ENCODE peak calls at places on chromosomes 11 and 22, in four cellular contexts. A, W, T and S are unnamed samples.
A peak's percentile ranks its signal among the peaks of the same experiment; 100 is the strongest.

GRCh38 chr22:27554106-27554814 is 247.3 kb downstream of the MN1 start:
- DNase-seq in A (no peak), W (no peak), T (no peak), S (no peak)

GRCh38 chr11:12008790-12009616 is 577 bp upstream of the DKK3 start:
- DNase-seq in A (peak; percentile 58), W (no peak), T (peak; percentile 93), S (no peak)

GRCh38 chr22:40817737-40818136 is 1.4 kb downstream of the SLC25A17 start:
- DNase-seq in A (no peak), W (no peak), T (no peak), S (no peak)

GRCh38 chr11:62648185-62648966 is 2.0 kb upstream of the GANAB start:
- DNase-seq in A (no peak), W (no peak), T (no peak), S (no peak)

GRCh38 chr22:20219667-20220628 is 48.2 kb downstream of the RTN4R start:
- DNase-seq in A (no peak), W (no peak), T (peak; percentile 92), S (no peak)

GRCh38 chr11:68954970-68955958 is 25.5 kb downstream of the MRGPRD start:
- DNase-seq in A (no peak), W (no peak), T (peak; percentile 55), S (no peak)

GRCh38 chr11:66044757-66045156 is 4.2 kb downstream of the GAL3ST3 start:
- DNase-seq in A (no peak), W (no peak), T (no peak), S (no peak)

GRCh38 chr11:17533782-17534415 is 10.3 kb downstream of the USH1C start:
- DNase-seq in A (no peak), W (no peak), T (no peak), S (no peak)

GRCh38 chr11:10301656-10302293 is 3.1 kb upstream of the ADM start:
- DNase-seq in A (no peak), W (no peak), T (no peak), S (no peak)

GRCh38 chr22:22619765-22620414 is 24.5 kb upstream of the GGTLC2 start:
- DNase-seq in A (no peak), W (no peak), T (no peak), S (no peak)

GRCh38 chr22:38949889-38950405 is 7.5 kb upstream of the APOBEC3A start:
- DNase-seq in A (no peak), W (no peak), T (no peak), S (no peak)

GRCh38 chr11:96084610-96085348 is 160.9 kb upstream of the MTMR2 start:
- DNase-seq in A (no peak), W (no peak), T (no peak), S (no peak)

GRCh38 chr11:34719303-34719848 is 98.5 kb downstream of the EHF start:
- DNase-seq in A (no peak), W (no peak), T (no peak), S (no peak)

GRCh38 chr22:30212363-30212995 is 34.1 kb downstream of the LIF start:
- DNase-seq in A (peak; percentile 81), W (no peak), T (no peak), S (peak; percentile 96)

GRCh38 chr11:15668718-15669117 is 554.0 kb downstream of the INSC start:
- DNase-seq in A (no peak), W (no peak), T (no peak), S (no peak)

GRCh38 chr11:110425751-110426545 is 3.8 kb upstream of the FDX1 start:
- DNase-seq in A (no peak), W (no peak), T (peak; percentile 20), S (no peak)

GRCh38 chr11:133078591-133079179 is 453.6 kb downstream of the OPCML start:
- DNase-seq in A (peak; percentile 10), W (no peak), T (peak; percentile 49), S (peak; percentile 5)

GRCh38 chr11:126433989-126434949 is 78.8 kb downstream of the ST3GAL4 start:
- DNase-seq in A (no peak), W (no peak), T (no peak), S (no peak)

GRCh38 chr11:57530596-57531507 is at the start of gene TIMM10:
- DNase-seq in A (peak; percentile 95), W (peak; percentile 98), T (peak; percentile 86), S (peak; percentile 99)

GRCh38 chr22:20567993-20568417 is 60.6 kb downstream of the MED15 start:
- DNase-seq in A (no peak), W (no peak), T (peak; percentile 71), S (no peak)

GRCh38 chr11:73186886-73187285 is 31.2 kb upstream of the P2RY2 start:
- DNase-seq in A (no peak), W (no peak), T (no peak), S (no peak)

GRCh38 chr11:16015736-16016135 is 340.6 kb downstream of the SOX6 start:
- DNase-seq in A (no peak), W (no peak), T (no peak), S (no peak)

GRCh38 chr11:70912226-70912840 is 340.0 kb downstream of the SHANK2 start:
- DNase-seq in A (no peak), W (no peak), T (no peak), S (no peak)

GRCh38 chr11:122139595-122139866 is 23.5 kb upstream of the BLID start:
- DNase-seq in A (no peak), W (no peak), T (no peak), S (peak; percentile 9)

GRCh38 chr11:108859510-108859909 is 194.6 kb downstream of the DDX10 start:
- DNase-seq in A (no peak), W (no peak), T (no peak), S (no peak)

GRCh38 chr11:11396290-11397042 is 43.4 kb upstream of the CSNK2A3 start:
- DNase-seq in A (no peak), W (no peak), T (no peak), S (no peak)

GRCh38 chr22:31289335-31289734 is 3.0 kb downstream of the PIK3IP1 start:
- DNase-seq in A (no peak), W (no peak), T (no peak), S (no peak)

GRCh38 chr11:36041988-36042606 is 98.2 kb downstream of the LDLRAD3 start:
- DNase-seq in A (no peak), W (no peak), T (no peak), S (no peak)

GRCh38 chr11:126411971-126412381 is 56.5 kb downstream of the ST3GAL4 start:
- DNase-seq in A (no peak), W (no peak), T (peak; percentile 45), S (no peak)

GRCh38 chr22:24926849-24927579 is 19.5 kb downstream of the LHFPL7 start:
- DNase-seq in A (no peak), W (no peak), T (no peak), S (no peak)

GRCh38 chr11:6596237-6596877 is 7.1 kb downstream of the RRP8 start:
- DNase-seq in A (no peak), W (no peak), T (no peak), S (no peak)

GRCh38 chr11:107898270-107898669 is 30.0 kb upstream of the RAB39A start:
- DNase-seq in A (peak; percentile 8), W (no peak), T (peak; percentile 11), S (peak; percentile 20)

GRCh38 chr11:61297741-61298140 is 2.6 kb upstream of the VWCE start:
- DNase-seq in A (no peak), W (no peak), T (no peak), S (peak; percentile 29)
- H3K4me2 ChIP-seq in A (no peak overlapping the region), W (no peak overlapping the region), T (no peak overlapping the region), S (peak overlapping the region; percentile 70)

GRCh38 chr11:86414032-86414431 is 39.3 kb downstream of the CCDC81 start:
- DNase-seq in A (no peak), W (no peak), T (no peak), S (no peak)

GRCh38 chr11:86416494-86416893 is 41.8 kb downstream of the CCDC81 start:
- DNase-seq in A (no peak), W (no peak), T (no peak), S (no peak)

GRCh38 chr11:86418929-86419328 is 44.2 kb downstream of the CCDC81 start:
- DNase-seq in A (no peak), W (no peak), T (no peak), S (no peak)

GRCh38 chr11:86421976-86422770 is 47.5 kb downstream of the CCDC81 start:
- DNase-seq in A (no peak), W (no peak), T (no peak), S (no peak)

GRCh38 chr11:86418513-86418912 is 43.8 kb downstream of the CCDC81 start:
- DNase-seq in A (no peak), W (no peak), T (no peak), S (no peak)
- TF ChIP-seq JUN in A (no peak), W (no peak), T (no peak), S (no peak)

DNA sequence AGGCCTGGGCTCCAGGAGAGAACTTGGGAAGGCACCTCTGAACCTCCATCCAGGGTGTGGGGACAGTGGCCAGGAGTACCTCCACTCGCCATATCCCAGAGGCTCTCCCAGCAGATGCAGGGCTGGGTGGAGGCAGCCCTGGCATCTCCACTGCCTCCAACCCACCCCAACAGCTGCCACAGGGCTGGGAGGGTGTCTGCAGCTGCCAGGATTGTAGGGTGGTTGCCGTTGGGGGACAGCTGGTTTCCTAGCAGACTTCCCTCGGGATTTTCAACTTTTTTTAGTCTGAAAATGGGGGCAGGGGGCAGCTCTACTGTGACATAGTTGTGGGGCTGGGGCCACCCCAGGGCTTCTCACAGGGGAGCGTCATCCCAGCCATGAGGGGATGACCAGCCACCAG is 9.7 kb downstream of the PRR5 start:
- DNase-seq in A (no peak), W (no peak), T (no peak), S (no peak)
- H3K4me2 ChIP-seq in A (no peak overlapping the region), W (no peak overlapping the region), T (no peak overlapping the region), S (no peak overlapping the region)

DNA sequence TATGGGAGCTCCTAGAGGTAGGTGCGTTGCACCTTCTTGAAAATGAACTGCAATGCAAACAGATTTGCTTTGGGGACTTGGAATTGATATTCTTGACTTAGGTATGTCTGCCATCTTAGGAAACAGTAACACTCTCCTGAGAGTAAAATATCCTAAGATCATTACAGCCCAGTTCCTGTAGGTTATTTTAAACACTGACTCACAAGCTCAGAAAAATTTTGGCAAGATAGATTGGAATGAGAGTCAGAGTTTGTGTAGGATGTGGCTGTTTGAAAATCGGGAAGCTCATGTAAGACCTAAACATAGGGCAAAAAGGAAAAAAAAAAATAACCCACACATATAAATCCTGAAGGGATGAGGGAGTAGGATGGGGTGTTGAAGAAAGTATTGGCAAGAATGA is 377.0 kb upstream of the LRRC4C start:
- DNase-seq in A (no peak), W (no peak), T (no peak), S (no peak)
- TF ChIP-seq JUN in A (no peak), W (no peak), T (no peak), S (no peak)

DNA sequence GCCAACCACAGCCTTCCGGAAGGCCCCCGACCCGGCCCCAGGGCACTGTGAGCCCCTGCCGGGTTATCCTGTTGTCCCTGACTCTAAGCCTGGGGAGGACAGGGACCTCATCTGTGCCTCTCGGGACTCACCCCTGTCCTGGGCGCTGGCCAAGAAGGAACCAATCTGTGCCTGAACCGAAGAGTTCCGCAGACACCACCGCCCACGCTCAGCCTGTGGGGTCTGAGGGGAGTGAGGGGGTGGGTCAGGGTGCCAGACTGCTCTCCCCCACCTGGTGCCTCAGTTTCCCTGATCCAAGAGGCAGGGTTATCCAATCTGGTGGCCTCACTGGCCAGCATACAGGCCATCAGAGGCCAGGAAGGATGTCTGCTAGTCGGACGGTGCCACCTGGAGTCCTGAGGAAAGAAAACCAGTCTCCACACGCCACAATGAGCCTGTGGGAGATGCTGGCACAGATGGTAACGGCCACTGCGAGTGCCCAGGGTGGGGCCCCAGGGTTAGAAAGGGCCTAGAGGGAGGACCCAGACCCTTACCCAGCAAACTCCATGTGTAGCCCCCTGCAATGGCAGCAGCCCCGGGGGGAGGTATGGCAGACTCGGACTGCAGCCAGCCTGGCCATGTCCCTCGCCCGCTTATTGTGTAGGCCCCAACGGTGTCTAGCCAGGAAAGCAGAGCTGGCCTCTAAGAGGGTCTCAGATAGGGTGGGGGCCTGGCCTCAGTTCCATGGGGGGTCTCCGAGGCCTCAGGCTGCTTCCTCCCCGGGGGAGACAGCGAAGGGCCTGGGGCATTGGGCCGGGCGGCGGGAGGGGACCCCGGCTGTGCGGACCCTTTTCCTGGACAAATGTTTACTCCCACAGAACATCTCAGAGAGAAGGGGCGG is 827 bp upstream of the TNNT3 start:
- DNase-seq in A (no peak), W (no peak), T (no peak), S (no peak)
- H3K4me2 ChIP-seq in A (no peak overlapping the region), W (no peak overlapping the region), T (no peak overlapping the region), S (no peak overlapping the region)